ENCODE peak calls at places on chromosome X, in six cellular contexts. One of them, this sample, is unnamed.

GRCh38 chrX:6738518-6739470 is 203.9 kb upstream of the VCX3A start:
- DNase-seq in neural progenitor cell: no peak
- DNase-seq in GM23338: no peak
- DNase-seq in HCT116: no peak
- DNase-seq in PC-3: no peak
- DNase-seq in hepatocyte: no peak
- DNase-seq in this sample: peak; percentile 92

GRCh38 chrX:119045884-119046283 is 26.9 kb upstream of the CT47C1 start:
- DNase-seq in hepatocyte: no peak
- DNase-seq in HCT116: no peak
- DNase-seq in neural progenitor cell: no peak
- DNase-seq in PC-3: peak; percentile 45
- DNase-seq in GM23338: no peak
- DNase-seq in this sample: no peak

GRCh38 chrX:115378471-115378870 is 89.0 kb downstream of the LUZP4 start:
- DNase-seq in PC-3: peak; percentile 16
- DNase-seq in neural progenitor cell: no peak
- DNase-seq in hepatocyte: no peak
- DNase-seq in HCT116: no peak
- DNase-seq in GM23338: no peak
- DNase-seq in this sample: no peak

GRCh38 chrX:37825225-37825842 is 22.0 kb downstream of the DYNLT3 start:
- DNase-seq in HCT116: peak; percentile 8
- DNase-seq in hepatocyte: peak; percentile 43
- DNase-seq in PC-3: peak; percentile 61
- DNase-seq in GM23338: peak; percentile 59
- DNase-seq in neural progenitor cell: peak; percentile 40
- DNase-seq in this sample: peak; percentile 53

GRCh38 chrX:116930311-116930710 is 467.5 kb upstream of the CT83 start:
- DNase-seq in neural progenitor cell: no peak
- DNase-seq in HCT116: no peak
- DNase-seq in PC-3: no peak
- DNase-seq in hepatocyte: no peak
- DNase-seq in GM23338: peak; percentile 3
- DNase-seq in this sample: no peak

GRCh38 chrX:100648601-100649417 is 4.8 kb downstream of the SRPX2 start:
- DNase-seq in hepatocyte: peak; percentile 47
- DNase-seq in HCT116: no peak
- DNase-seq in neural progenitor cell: peak; percentile 45
- DNase-seq in PC-3: peak; percentile 57
- DNase-seq in GM23338: peak; percentile 25
- DNase-seq in this sample: no peak

GRCh38 chrX:40479777-40480318 is 100.9 kb upstream of the ATP6AP2 start:
- DNase-seq in HCT116: no peak
- DNase-seq in GM23338: no peak
- DNase-seq in PC-3: no peak
- DNase-seq in hepatocyte: no peak
- DNase-seq in neural progenitor cell: no peak
- DNase-seq in this sample: no peak

GRCh38 chrX:49001521-49002090 is 458 bp downstream of the GRIPAP1 start:
- DNase-seq in neural progenitor cell: peak; percentile 62
- DNase-seq in PC-3: peak; percentile 24
- DNase-seq in HCT116: peak; percentile 7
- DNase-seq in hepatocyte: peak; percentile 20
- DNase-seq in GM23338: peak; percentile 70
- DNase-seq in this sample: peak; percentile 19

GRCh38 chrX:29478336-29479069 is 736.9 kb upstream of the MAGEB2 start:
- DNase-seq in neural progenitor cell: peak; percentile 64
- DNase-seq in PC-3: peak; percentile 51
- DNase-seq in GM23338: peak; percentile 60
- DNase-seq in HCT116: peak; percentile 36
- DNase-seq in hepatocyte: peak; percentile 54
- DNase-seq in this sample: peak; percentile 61

GRCh38 chrX:127708155-127708554 is 344.0 kb downstream of the ACTRT1 start:
- DNase-seq in GM23338: no peak
- DNase-seq in PC-3: peak; percentile 47
- DNase-seq in neural progenitor cell: no peak
- DNase-seq in hepatocyte: no peak
- DNase-seq in HCT116: no peak
- DNase-seq in this sample: no peak

GRCh38 chrX:46117234-46117633 is 428.0 kb downstream of the ZNF674 start:
- DNase-seq in HCT116: no peak
- DNase-seq in PC-3: no peak
- DNase-seq in GM23338: no peak
- DNase-seq in neural progenitor cell: no peak
- DNase-seq in hepatocyte: no peak
- DNase-seq in this sample: no peak

GRCh38 chrX:65673857-65674350 is 6.5 kb downstream of the MSN start:
- DNase-seq in neural progenitor cell: no peak
- DNase-seq in PC-3: no peak
- DNase-seq in GM23338: no peak
- DNase-seq in HCT116: no peak
- DNase-seq in hepatocyte: no peak
- DNase-seq in this sample: no peak

GRCh38 chrX:9882669-9883446 is 84.3 kb upstream of the CLDN34 start:
- DNase-seq in hepatocyte: peak; percentile 37
- DNase-seq in HCT116: no peak
- DNase-seq in PC-3: no peak
- DNase-seq in neural progenitor cell: no peak
- DNase-seq in GM23338: no peak
- DNase-seq in this sample: no peak

DNA sequence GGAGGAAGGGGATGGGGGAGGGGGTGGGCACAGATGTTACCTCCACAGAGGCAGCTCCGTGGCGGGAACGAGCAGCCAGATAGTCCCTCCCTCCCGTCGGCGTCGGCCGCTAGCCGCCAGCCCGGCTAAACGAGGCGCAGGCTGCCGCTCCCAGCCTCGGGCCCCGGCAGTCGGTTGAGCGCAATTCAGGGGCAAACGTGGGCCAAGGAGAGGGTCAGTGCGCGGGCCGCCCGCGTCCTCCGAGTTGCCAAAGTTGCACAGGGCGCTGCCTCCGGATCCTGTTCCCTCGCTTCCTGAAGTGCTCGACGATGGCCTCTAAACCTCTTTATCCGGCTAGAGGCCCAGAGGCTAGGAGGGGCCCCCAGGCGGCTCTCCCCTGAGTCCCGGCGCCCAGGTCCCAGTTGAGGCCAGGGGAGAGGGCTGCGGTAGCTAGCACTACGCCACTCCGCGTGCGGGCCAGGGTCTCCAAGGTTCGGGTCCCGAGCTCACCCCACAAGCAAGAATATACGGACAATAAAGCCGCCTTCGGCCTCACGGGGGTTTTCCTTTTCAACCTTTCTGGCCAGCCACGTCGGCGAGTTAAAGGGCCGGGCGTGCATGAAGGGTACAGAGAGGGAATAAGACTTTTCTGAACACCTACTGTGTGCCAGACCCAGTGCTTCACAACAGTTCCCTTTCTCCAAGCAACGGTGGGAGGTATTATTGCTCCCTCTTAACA is 138.7 kb upstream of the ZIC3 start:
- DNase-seq in hepatocyte: no peak
- DNase-seq in PC-3: no peak
- DNase-seq in HCT116: no peak
- DNase-seq in GM23338: peak; percentile 48
- DNase-seq in neural progenitor cell: peak; percentile 59
- DNase-seq in this sample: no peak
- TF ChIP-seq EZH2 in hepatocyte: peak; percentile 31
- TF ChIP-seq EZH2 in PC-3: no peak
- TF ChIP-seq EZH2 in HCT116: no peak
- TF ChIP-seq EZH2 in GM23338: peak; percentile 24
- TF ChIP-seq EZH2 in neural progenitor cell: peak; percentile 80
- TF ChIP-seq EZH2 in this sample: no peak

GRCh38 chrX:143940119-143940518 is 56.2 kb downstream of the UBE2NL start:
- DNase-seq in PC-3: no peak
- DNase-seq in HCT116: no peak
- DNase-seq in neural progenitor cell: no peak
- DNase-seq in GM23338: no peak
- DNase-seq in hepatocyte: no peak
- DNase-seq in this sample: no peak
- TF ChIP-seq EZH2phosphoT487 in PC-3: no peak
- TF ChIP-seq EZH2phosphoT487 in HCT116: no peak
- TF ChIP-seq EZH2phosphoT487 in neural progenitor cell: no peak
- TF ChIP-seq EZH2phosphoT487 in GM23338: no peak
- TF ChIP-seq EZH2phosphoT487 in hepatocyte: no peak
- TF ChIP-seq EZH2phosphoT487 in this sample: no peak

GRCh38 chrX:104165894-104166734 is at the start of gene FAM199X:
- DNase-seq in HCT116: peak; percentile 73
- DNase-seq in GM23338: peak; percentile 85
- DNase-seq in neural progenitor cell: peak; percentile 95
- DNase-seq in PC-3: peak; percentile 91
- DNase-seq in hepatocyte: peak; percentile 92
- DNase-seq in this sample: peak; percentile 86
- TF ChIP-seq CTCF in HCT116: peak; percentile 46
- TF ChIP-seq CTCF in GM23338: peak; percentile 44
- TF ChIP-seq CTCF in neural progenitor cell: peak; percentile 57
- TF ChIP-seq CTCF in PC-3: peak; percentile 57
- TF ChIP-seq CTCF in hepatocyte: peak; percentile 51
- TF ChIP-seq CTCF in this sample: peak; percentile 52

GRCh38 chrX:131791608-131792355 is 231.3 kb upstream of the STK26 start:
- DNase-seq in PC-3: no peak
- DNase-seq in hepatocyte: no peak
- DNase-seq in neural progenitor cell: no peak
- DNase-seq in HCT116: no peak
- DNase-seq in GM23338: no peak
- DNase-seq in this sample: no peak

GRCh38 chrX:131801066-131801465 is 222.0 kb upstream of the STK26 start:
- DNase-seq in HCT116: no peak
- DNase-seq in PC-3: no peak
- DNase-seq in hepatocyte: no peak
- DNase-seq in GM23338: no peak
- DNase-seq in neural progenitor cell: no peak
- DNase-seq in this sample: no peak

GRCh38 chrX:131792789-131793462 is 230.2 kb upstream of the STK26 start:
- DNase-seq in neural progenitor cell: no peak
- DNase-seq in hepatocyte: no peak
- DNase-seq in GM23338: no peak
- DNase-seq in HCT116: no peak
- DNase-seq in PC-3: peak; percentile 43
- DNase-seq in this sample: peak; percentile 89

GRCh38 chrX:131792356-131792749 is 230.7 kb upstream of the STK26 start:
- DNase-seq in neural progenitor cell: no peak
- DNase-seq in HCT116: no peak
- DNase-seq in GM23338: no peak
- DNase-seq in PC-3: peak; percentile 23
- DNase-seq in hepatocyte: no peak
- DNase-seq in this sample: peak; percentile 92

GRCh38 chrX:131795442-131796229 is 227.5 kb upstream of the STK26 start:
- DNase-seq in hepatocyte: no peak
- DNase-seq in neural progenitor cell: no peak
- DNase-seq in GM23338: no peak
- DNase-seq in PC-3: no peak
- DNase-seq in HCT116: no peak
- DNase-seq in this sample: no peak
- TF ChIP-seq EZH2 in hepatocyte: no peak
- TF ChIP-seq EZH2 in neural progenitor cell: no peak
- TF ChIP-seq EZH2 in GM23338: no peak
- TF ChIP-seq EZH2 in PC-3: no peak
- TF ChIP-seq EZH2 in HCT116: no peak
- TF ChIP-seq EZH2 in this sample: no peak

GRCh38 chrX:71095971-71096701 is 485 bp downstream of the FOXO4 start:
- DNase-seq in HCT116: peak; percentile 21
- DNase-seq in hepatocyte: no peak
- DNase-seq in GM23338: no peak
- DNase-seq in neural progenitor cell: peak; percentile 58
- DNase-seq in PC-3: peak; percentile 26
- DNase-seq in this sample: no peak
- TF ChIP-seq EZH2phosphoT487 in HCT116: no peak
- TF ChIP-seq EZH2phosphoT487 in hepatocyte: no peak
- TF ChIP-seq EZH2phosphoT487 in GM23338: no peak
- TF ChIP-seq EZH2phosphoT487 in neural progenitor cell: no peak
- TF ChIP-seq EZH2phosphoT487 in PC-3: no peak
- TF ChIP-seq EZH2phosphoT487 in this sample: no peak

GRCh38 chrX:133913009-133913408 is 72.4 kb downstream of the GPC3 start:
- DNase-seq in hepatocyte: no peak
- DNase-seq in PC-3: no peak
- DNase-seq in HCT116: no peak
- DNase-seq in neural progenitor cell: no peak
- DNase-seq in GM23338: peak; percentile 21
- DNase-seq in this sample: no peak
- TF ChIP-seq CTCF in hepatocyte: no peak
- TF ChIP-seq CTCF in PC-3: no peak
- TF ChIP-seq CTCF in HCT116: no peak
- TF ChIP-seq CTCF in neural progenitor cell: no peak
- TF ChIP-seq CTCF in GM23338: no peak
- TF ChIP-seq CTCF in this sample: no peak